ENCODE peak calls at places on chromosomes 5 and 9, in five cellular contexts. Y is PC-3, P is Karpas-422, T is hepatocyte, I is OCI-LY7. A is an unnamed sample.
A peak's percentile ranks its signal among the peaks of the same experiment; 100 is the strongest.

GRCh38 chr9:79660615-79661014 is 88.8 kb downstream of the TLE4 start:
- DNase-seq in I (no peak), Y (no peak), T (no peak), P (no peak), A (no peak)

GRCh38 chr9:133058550-133059320 is 3.0 kb upstream of the CEL start:
- DNase-seq in I (peak; percentile 50), P (no peak), Y (no peak), T (no peak), A (no peak)

GRCh38 chr9:119283118-119283794 is 86.0 kb downstream of the BRINP1 start:
- DNase-seq in Y (no peak), T (peak; percentile 37), I (no peak), P (no peak), A (peak; percentile 78)

GRCh38 chr5:133228316-133228715 is 176.5 kb downstream of the HSPA4 start:
- DNase-seq in P (no peak), T (no peak), I (no peak), Y (no peak), A (no peak)

GRCh38 chr5:139415221-139415861 is 11.5 kb upstream of the SPATA24 start:
- DNase-seq in T (no peak), Y (no peak), P (no peak), I (no peak), A (no peak)

GRCh38 chr5:146877178-146877681 is 1.3 kb downstream of the PPP2R2B start:
- DNase-seq in Y (no peak), I (no peak), P (no peak), T (no peak), A (no peak)

GRCh38 chr5:133363807-133364587 is 248.3 kb downstream of the FSTL4 start:
- DNase-seq in T (no peak), P (no peak), I (no peak), Y (no peak), A (no peak)

GRCh38 chr9:84710701-84711397 is 41.3 kb downstream of the NTRK2 start:
- DNase-seq in I (no peak), P (no peak), T (no peak), Y (no peak), A (no peak)

GRCh38 chr5:145660897-145661650 is 174.1 kb downstream of the PRELID2 start:
- DNase-seq in P (no peak), I (no peak), T (no peak), Y (no peak), A (peak; percentile 72)

GRCh38 chr5:98031496-98031895 is 742.0 kb upstream of the RGMB start:
- DNase-seq in T (no peak), Y (peak; percentile 14), I (no peak), P (no peak), A (peak; percentile 2)

GRCh38 chr9:121154782-121155181 is 46.9 kb downstream of the RAB14 start:
- DNase-seq in Y (peak; percentile 70), I (no peak), P (no peak), T (peak; percentile 31), A (no peak)

GRCh38 chr5:81180780-81181179 is 52.3 kb upstream of the CKMT2 start:
- DNase-seq in I (no peak), T (no peak), P (peak; percentile 73), Y (no peak), A (no peak)

GRCh38 chr9:27471789-27472585 is 52.1 kb upstream of the IFNK start:
- DNase-seq in T (no peak), I (no peak), Y (no peak), P (no peak), A (peak; percentile 26)

GRCh38 chr9:38707885-38708640 is 11.9 kb downstream of the FAM240B start:
- DNase-seq in I (peak; percentile 2), T (no peak), P (peak; percentile 64), Y (peak; percentile 29), A (no peak)

GRCh38 chr5:35339616-35340100 is 109.4 kb upstream of the PRLR start:
- DNase-seq in T (no peak), P (no peak), I (no peak), Y (no peak), A (no peak)

GRCh38 chr5:174239718-174240117 is 194.2 kb downstream of the NSG2 start:
- DNase-seq in T (no peak), P (no peak), Y (peak; percentile 7), I (no peak), A (peak; percentile 23)

GRCh38 chr9:88017086-88017485 is 42.8 kb upstream of the CDK20 start:
- DNase-seq in Y (no peak), T (no peak), I (no peak), P (no peak), A (peak; percentile 23)

GRCh38 chr5:14532180-14532579 is 49.4 kb upstream of the OTULINL start:
- DNase-seq in Y (no peak), T (no peak), P (no peak), I (no peak), A (no peak)

GRCh38 chr5:139708434-139708849 is 60.3 kb downstream of the CXXC5 start:
- DNase-seq in T (peak; percentile 4), P (peak; percentile 63), Y (no peak), I (no peak), A (no peak)

GRCh38 chr9:97768731-97769130 is 71.6 kb upstream of the XPA start:
- DNase-seq in P (no peak), I (no peak), T (no peak), Y (no peak), A (peak; percentile 91)

GRCh38 chr5:65209341-65209740 is 272.4 kb downstream of the ADAMTS6 start:
- DNase-seq in I (no peak), P (no peak), T (no peak), Y (peak; percentile 84), A (peak; percentile 94)

GRCh38 chr9:137054932-137055384 is 1.1 kb upstream of the ENTPD2 start:
- DNase-seq in Y (no peak), T (no peak), I (no peak), P (no peak), A (no peak)

GRCh38 chr5:176915906-176916305 is 16.8 kb upstream of the HK3 start:
- DNase-seq in T (no peak), I (no peak), P (no peak), Y (no peak), A (no peak)

GRCh38 chr5:112762113-112762810 is 24.6 kb downstream of the APC start:
- DNase-seq in I (no peak), Y (peak; percentile 68), T (no peak), P (no peak), A (peak; percentile 70)

GRCh38 chr5:5135957-5136676 is 4.0 kb upstream of the ADAMTS16 start:
- DNase-seq in I (no peak), P (no peak), T (peak; percentile 61), Y (peak; percentile 91), A (peak; percentile 4)

GRCh38 chr9:32589083-32589713 is 16.2 kb upstream of the NDUFB6 start:
- DNase-seq in T (peak; percentile 60), P (peak; percentile 80), Y (peak; percentile 68), I (peak; percentile 73), A (peak; percentile 71)

GRCh38 chr9:136795027-136795402 is 1.1 kb upstream of the CCDC183 start:
- DNase-seq in I (no peak), P (no peak), Y (no peak), T (no peak), A (no peak)

GRCh38 chr5:10424124-10424731 is 17.5 kb upstream of the ROPN1L start:
- DNase-seq in T (peak; percentile 52), Y (peak; percentile 65), I (peak; percentile 64), P (peak; percentile 73), A (peak; percentile 74)

GRCh38 chr5:57007349-57007748 is 55.4 kb upstream of the MIER3 start:
- DNase-seq in I (peak; percentile 35), Y (no peak), T (no peak), P (peak; percentile 64), A (no peak)

DNA sequence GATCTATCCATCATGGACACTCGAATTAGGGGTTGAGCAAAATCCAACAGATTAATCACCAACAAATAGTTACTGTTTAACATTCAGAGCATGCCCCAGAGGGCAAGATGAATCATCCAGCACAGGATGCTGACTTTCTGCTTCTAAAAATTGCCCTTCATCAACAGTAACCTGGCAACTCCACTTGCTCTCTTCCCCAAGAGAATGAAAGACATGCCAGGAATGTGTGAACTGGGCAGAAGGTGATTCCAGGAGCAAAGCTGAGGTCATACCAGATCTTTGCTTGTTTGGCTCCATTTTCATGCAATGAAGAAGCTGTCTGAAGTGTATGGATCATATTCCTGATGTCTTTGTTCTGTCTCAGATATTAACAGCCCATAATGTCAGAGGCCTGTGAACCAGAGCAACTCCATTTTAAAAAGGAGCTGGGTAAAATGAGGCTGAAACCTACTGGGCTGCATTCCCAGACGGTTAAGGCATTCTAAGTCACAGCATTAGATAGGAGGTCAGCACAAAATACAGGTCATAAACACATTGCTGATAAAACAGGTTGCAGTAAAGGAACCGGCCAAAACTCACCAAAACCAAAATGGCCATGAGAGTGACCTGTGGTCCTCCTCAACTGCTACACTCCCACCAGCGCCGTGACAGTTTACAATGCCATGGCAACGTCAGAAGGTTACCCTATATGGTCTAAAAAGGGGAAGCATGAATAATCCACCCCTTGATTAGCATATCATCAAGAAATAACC is 2.5 kb upstream of the ZNF367 start:
- DNase-seq in T (peak; percentile 81), Y (peak; percentile 95), I (peak; percentile 71), P (peak; percentile 92), A (peak; percentile 94)
- H2AFZ ChIP-seq in T (peak overlapping the region; percentile 17), Y (peak overlapping the region; percentile 37), I (peak overlapping the region; percentile 70), P (peak overlapping the region; percentile 66), A (peak overlapping the region; percentile 6)

GRCh38 chr9:2809692-2810423 is 34.0 kb downstream of the PUM3 start:
- DNase-seq in I (no peak), P (no peak), T (peak; percentile 74), Y (peak; percentile 29), A (peak; percentile 94)
- H3K4me2 ChIP-seq in I (no peak overlapping the region), P (no peak overlapping the region), T (peak overlapping the region; percentile 27), Y (no peak overlapping the region), A (peak overlapping the region; percentile 44)

GRCh38 chr9:82894961-82895902 is 167.7 kb downstream of the RASEF start:
- DNase-seq in P (no peak), T (peak; percentile 26), I (no peak), Y (no peak), A (no peak)

GRCh38 chr9:82890401-82890800 is 172.5 kb downstream of the RASEF start:
- DNase-seq in Y (no peak), I (no peak), T (no peak), P (no peak), A (no peak)

GRCh38 chr9:82891321-82891720 is 171.6 kb downstream of the RASEF start:
- DNase-seq in P (no peak), I (no peak), T (no peak), Y (no peak), A (no peak)

GRCh38 chr9:82890865-82891264 is 172.1 kb downstream of the RASEF start:
- DNase-seq in T (no peak), I (no peak), Y (no peak), P (no peak), A (no peak)

GRCh38 chr9:82893549-82893948 is 169.4 kb downstream of the RASEF start:
- DNase-seq in I (no peak), Y (no peak), T (no peak), P (no peak), A (no peak)
- H3K9me2 ChIP-seq in I (no peaks in the 10 kb centered on the region), Y (no peaks in the 10 kb centered on the region), T (no peaks in the 10 kb centered on the region), P (no peaks in the 10 kb centered on the region), A (no peaks in the 10 kb centered on the region)

DNA sequence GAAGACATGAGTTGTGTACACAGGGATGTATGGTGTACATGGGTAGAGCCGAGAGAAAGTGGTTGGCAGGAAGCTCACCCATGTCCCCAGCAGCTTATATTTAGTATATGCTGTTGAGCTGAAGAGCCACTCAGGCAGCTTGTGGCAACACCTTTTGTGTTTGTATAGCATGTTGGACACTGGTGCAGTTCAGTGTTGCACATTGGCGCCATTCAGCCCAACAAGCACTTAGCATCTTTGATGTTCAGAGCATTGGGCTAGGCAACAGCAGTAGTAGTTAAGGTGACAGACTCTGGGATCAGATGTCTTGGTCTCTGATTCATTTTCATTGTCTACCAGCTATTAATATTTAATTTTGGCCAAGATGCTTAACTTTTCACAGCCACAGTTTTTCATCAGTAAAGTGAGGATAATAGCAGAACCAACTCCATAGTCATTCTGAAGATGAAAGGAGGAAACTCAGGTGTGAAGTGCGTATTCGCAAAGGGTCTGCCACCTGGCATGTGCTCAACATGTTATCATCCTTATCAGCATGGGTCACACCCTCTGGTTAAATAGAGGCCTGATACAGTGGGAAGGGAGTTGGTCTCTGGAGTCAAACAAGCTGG is 184.8 kb downstream of the NR3C1 start:
- DNase-seq in T (no peak), P (no peak), Y (no peak), I (no peak), A (no peak)
- H2AFZ ChIP-seq in T (no peak overlapping the region), P (no peak overlapping the region), Y (no peak overlapping the region), I (no peak overlapping the region), A (no peak overlapping the region)

A was measured in GM23248.